ENCODE peak calls at places on chromosome X, in ten cellular contexts. A is ovary, G is tibial nerve, W is sigmoid colon, N is adrenal gland, E is transverse colon, H is lower leg skin, X is upper lobe of left lung, P is IMR-90, Q is testis. I is an unnamed sample.

GRCh38 chrX:119201570-119201969 is 34.5 kb upstream of the PGRMC1 start:
- DNase-seq in A (no peak), G (no peak), W (no peak), N (no peak), E (no peak), H (no peak), X (no peak), P (peak), Q (no peak), I (no peak)

GRCh38 chrX:15985937-15986336 is 131.3 kb upstream of the AP1S2 start:
- DNase-seq in A (no peak), G (no peak), W (no peak), N (no peak), E (no peak), H (no peak), X (no peak), P (no peak), Q (no peak), I (no peak)

GRCh38 chrX:31166416-31166815 is 94.6 kb upstream of the FTHL17 start:
- DNase-seq in A (no peak), G (no peak), W (no peak), N (no peak), E (no peak), H (no peak), X (no peak), P (no peak), Q (no peak), I (no peak)

GRCh38 chrX:109270580-109271484 is 211.1 kb downstream of the GUCY2F start:
- DNase-seq in A (no peak), G (no peak), W (no peak), N (no peak), E (peak), H (peak), X (no peak), P (no peak), Q (no peak), I (no peak)

GRCh38 chrX:152926279-152926678 is 28.4 kb downstream of the ZNF185 start:
- DNase-seq in A (peak), G (no peak), W (no peak), N (peak), E (peak), H (no peak), X (no peak), P (peak), Q (peak), I (peak)

GRCh38 chrX:109638158-109638557 is 13.2 kb upstream of the KCNE5 start:
- DNase-seq in A (no peak), G (no peak), W (no peak), N (no peak), E (no peak), H (no peak), X (no peak), P (no peak), Q (no peak), I (no peak)

GRCh38 chrX:21865436-21865835 is 9.6 kb downstream of the YY2 start:
- DNase-seq in A (no peak), G (no peak), W (no peak), N (no peak), E (no peak), H (no peak), X (no peak), P (peak), Q (no peak), I (no peak)

GRCh38 chrX:39397561-39398200 is 596.4 kb downstream of the MID1IP1 start:
- DNase-seq in A (no peak), G (no peak), W (no peak), N (no peak), E (no peak), H (no peak), X (peak), P (no peak), Q (no peak), I (no peak)

GRCh38 chrX:35890699-35891098 is 28.8 kb upstream of the CFAP47 start:
- DNase-seq in A (no peak), G (no peak), W (no peak), N (peak), E (peak), H (peak), X (no peak), P (peak), Q (peak), I (no peak)

GRCh38 chrX:19557816-19558215 is 42.5 kb upstream of the MAP3K15 start:
- DNase-seq in A (no peak), G (no peak), W (no peak), N (no peak), E (no peak), H (no peak), X (no peak), P (peak), Q (no peak), I (no peak)

GRCh38 chrX:19556202-19556601 is 40.9 kb upstream of the MAP3K15 start:
- DNase-seq in A (no peak), G (no peak), W (no peak), N (no peak), E (no peak), H (no peak), X (no peak), P (no peak), Q (no peak), I (no peak)

GRCh38 chrX:19555236-19555635 is 39.9 kb upstream of the MAP3K15 start:
- DNase-seq in A (no peak), G (no peak), W (no peak), N (no peak), E (no peak), H (no peak), X (no peak), P (no peak), Q (no peak), I (no peak)

GRCh38 chrX:19554786-19555185 is 39.5 kb upstream of the MAP3K15 start:
- DNase-seq in A (no peak), G (no peak), W (no peak), N (no peak), E (no peak), H (no peak), X (no peak), P (peak), Q (no peak), I (no peak)

DNA sequence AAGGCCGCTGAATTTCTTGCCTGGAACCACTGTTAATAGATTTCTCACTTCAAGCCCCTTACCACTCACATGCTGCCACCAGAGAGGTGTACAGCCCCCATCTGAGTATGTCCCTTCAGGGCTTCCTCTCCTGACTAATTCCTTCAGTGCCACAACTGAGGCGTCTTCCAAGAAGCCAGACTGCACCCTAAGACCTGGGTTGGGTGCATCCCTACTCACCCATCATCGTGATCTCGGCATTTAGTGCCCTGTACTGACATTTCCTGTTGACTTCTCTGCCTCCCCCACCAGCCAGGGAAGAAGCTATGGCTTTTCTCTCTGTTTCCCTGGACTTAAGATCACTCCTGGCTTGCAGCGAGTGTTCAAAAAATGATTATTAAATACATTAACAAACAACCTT is 40.4 kb upstream of the MAP3K15 start:
- DNase-seq in A (no peak), G (no peak), W (no peak), N (no peak), E (no peak), H (no peak), X (no peak), P (no peak), Q (no peak), I (no peak)
- TF ChIP-seq POLR2A in A (no peak), G (no peak), W (no peak), N (no peak), E (no peak), H (no peak), X (no peak), P (no peak), Q (no peak), I (no peak)

GRCh38 chrX:52262195-52262546 is 77.5 kb downstream of the MAGED4 start:
- DNase-seq in A (no peak), G (no peak), W (no peak), N (no peak), E (no peak), H (no peak), X (no peak), P (no peak), Q (no peak), I (no peak)

GRCh38 chrX:52265713-52266112 is 81.0 kb downstream of the MAGED4 start:
- DNase-seq in A (no peak), G (no peak), W (no peak), N (no peak), E (no peak), H (no peak), X (no peak), P (no peak), Q (no peak), I (no peak)

GRCh38 chrX:52261125-52261462 is 76.4 kb downstream of the MAGED4 start:
- DNase-seq in A (no peak), G (no peak), W (no peak), N (no peak), E (no peak), H (no peak), X (no peak), P (no peak), Q (no peak), I (no peak)

GRCh38 chrX:52263417-52263816 is 78.7 kb downstream of the MAGED4 start:
- DNase-seq in A (no peak), G (no peak), W (no peak), N (no peak), E (no peak), H (no peak), X (no peak), P (no peak), Q (no peak), I (no peak)

DNA sequence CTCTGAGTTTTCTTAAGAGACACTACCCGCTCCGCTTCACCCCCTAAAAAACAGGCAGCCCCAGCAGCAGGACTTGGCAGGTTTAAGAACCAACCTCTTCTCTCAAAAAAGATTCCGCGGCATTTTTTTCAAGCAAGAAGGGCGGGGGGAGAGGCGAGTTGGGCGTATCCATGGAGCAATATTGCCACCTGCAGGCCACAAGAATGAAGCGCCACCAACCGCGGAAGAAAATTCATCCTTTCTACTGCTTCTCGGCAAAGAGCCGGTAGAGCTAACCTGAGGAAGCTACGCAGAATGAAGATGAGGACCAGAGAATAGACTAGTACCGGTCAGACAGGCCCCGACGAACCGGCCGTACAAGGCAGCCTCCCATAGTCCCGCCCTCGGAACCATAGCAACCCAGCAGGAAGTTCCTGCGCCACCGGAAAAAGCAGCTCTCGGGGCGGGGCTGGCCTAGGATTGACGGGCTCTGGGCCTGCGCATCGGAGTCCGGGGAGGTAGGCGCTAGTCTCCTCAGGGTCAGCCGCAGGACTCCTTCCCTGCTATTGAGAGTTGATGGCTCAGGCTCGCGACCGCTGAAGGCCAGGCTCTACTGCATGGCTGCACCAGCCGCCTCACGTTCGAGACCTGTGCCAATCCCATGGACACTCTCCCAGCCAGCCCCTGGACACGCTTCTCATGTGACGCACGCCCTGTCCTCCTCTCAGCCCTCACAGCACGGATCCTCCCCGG is 76.9 kb downstream of the MAGED4 start:
- DNase-seq in A (peak), G (peak), W (peak), N (peak), E (peak), H (peak), X (peak), P (peak), Q (peak), I (peak)
- TF ChIP-seq POLR2A in A (no peak), G (peak), W (no peak), N (peak), E (peak), H (no peak), X (no peak), P (no peak), Q (no peak), I (no peak)

GRCh38 chrX:70554523-70554922 is 109.9 kb downstream of the DLG3 start:
- DNase-seq in A (no peak), G (no peak), W (no peak), N (no peak), E (no peak), H (no peak), X (no peak), P (peak), Q (no peak), I (no peak)
- TF ChIP-seq POLR2A in A (no peak), G (no peak), W (no peak), N (no peak), E (no peak), H (no peak), X (no peak), P (no peak), Q (no peak), I (no peak)

GRCh38 chrX:101386542-101386885 is 523 bp upstream of the BTK start:
- DNase-seq in A (no peak), G (no peak), W (no peak), N (no peak), E (no peak), H (no peak), X (no peak), P (no peak), Q (no peak), I (no peak)
- TF ChIP-seq POLR2A in A (no peak), G (no peak), W (no peak), N (no peak), E (no peak), H (no peak), X (no peak), P (no peak), Q (no peak), I (no peak)

GRCh38 chrX:123764967-123765871 is 32.4 kb upstream of the THOC2 start:
- DNase-seq in A (peak), G (peak), W (peak), N (peak), E (peak), H (peak), X (peak), P (peak), Q (peak), I (peak)
- TF ChIP-seq POLR2A in A (no peak), G (no peak), W (no peak), N (no peak), E (no peak), H (no peak), X (no peak), P (no peak), Q (no peak), I (no peak)

GRCh38 chrX:71364221-71364620 is 1.9 kb upstream of the TAF1 start:
- DNase-seq in A (peak), G (no peak), W (no peak), N (no peak), E (no peak), H (no peak), X (no peak), P (no peak), Q (no peak), I (no peak)

GRCh38 chrX:71365356-71365875 is 741 bp upstream of the TAF1 start:
- DNase-seq in A (no peak), G (no peak), W (no peak), N (no peak), E (no peak), H (no peak), X (no peak), P (no peak), Q (no peak), I (no peak)

GRCh38 chrX:71365876-71366673 is at the start of gene TAF1:
- DNase-seq in A (peak), G (peak), W (peak), N (peak), E (peak), H (peak), X (peak), P (peak), Q (peak), I (peak)

GRCh38 chrX:71367396-71367795 is 1.2 kb downstream of the TAF1 start:
- DNase-seq in A (no peak), G (no peak), W (no peak), N (peak), E (no peak), H (no peak), X (no peak), P (no peak), Q (no peak), I (no peak)

GRCh38 chrX:71366674-71367256 is 608 bp downstream of the TAF1 start:
- DNase-seq in A (no peak), G (no peak), W (no peak), N (peak), E (peak), H (no peak), X (peak), P (peak), Q (peak), I (no peak)
- TF ChIP-seq POLR2A in A (no peak), G (no peak), W (no peak), N (no peak), E (no peak), H (no peak), X (peak), P (peak), Q (no peak), I (no peak)

GRCh38 chrX:45479196-45479834 is 278.6 kb upstream of the DIPK2B start:
- DNase-seq in A (no peak), G (no peak), W (no peak), N (no peak), E (no peak), H (no peak), X (no peak), P (peak), Q (no peak), I (no peak)

GRCh38 chrX:45485682-45486081 is 285.0 kb upstream of the DIPK2B start:
- DNase-seq in A (no peak), G (no peak), W (no peak), N (peak), E (no peak), H (no peak), X (no peak), P (no peak), Q (no peak), I (no peak)

GRCh38 chrX:45479835-45480422 is 279.3 kb upstream of the DIPK2B start:
- DNase-seq in A (no peak), G (no peak), W (no peak), N (no peak), E (no peak), H (no peak), X (no peak), P (peak), Q (no peak), I (no peak)
- TF ChIP-seq POLR2A in A (no peak), G (no peak), W (no peak), N (no peak), E (no peak), H (no peak), X (no peak), P (no peak), Q (no peak), I (no peak)

DNA sequence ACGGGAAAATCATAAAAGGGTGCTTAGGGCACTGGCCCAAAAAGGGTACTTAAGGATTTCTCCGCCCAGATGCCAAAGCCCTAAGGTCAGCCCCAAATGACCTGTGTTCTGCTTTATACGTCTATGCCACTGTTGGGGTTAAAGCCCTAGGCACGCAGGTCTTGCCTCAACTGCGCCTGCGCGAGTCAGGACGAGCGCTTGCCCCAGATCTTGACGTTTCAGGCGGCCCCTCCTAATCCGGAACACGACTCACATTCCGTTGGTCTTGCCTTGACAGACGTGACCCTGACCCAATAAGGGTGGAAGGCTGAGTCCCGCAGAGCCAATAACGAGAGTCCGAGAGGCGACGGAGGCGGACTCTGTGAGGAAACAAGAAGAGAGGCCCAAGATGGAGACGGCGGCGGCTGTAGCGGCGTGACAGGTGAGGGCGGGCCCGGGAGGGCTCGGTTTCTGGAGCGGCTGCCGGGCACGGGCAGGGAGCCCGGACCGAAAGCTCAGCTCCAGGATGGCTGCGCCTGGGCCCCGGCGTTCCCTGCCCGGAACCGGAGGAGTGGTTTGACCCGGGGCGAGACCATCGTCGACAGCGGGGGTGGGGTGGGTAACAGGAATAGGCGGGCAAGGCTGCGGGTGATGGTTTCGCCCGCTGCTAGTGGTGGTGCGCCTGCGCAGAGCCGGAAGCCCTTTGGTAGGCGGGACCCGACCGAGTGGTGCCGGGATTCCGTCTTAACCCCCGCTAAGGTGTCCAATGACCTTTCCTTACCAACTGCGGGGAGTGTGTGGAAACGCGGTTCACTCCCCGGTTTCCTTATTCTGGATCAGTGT is at the start of gene ARAF:
- DNase-seq in A (peak), G (peak), W (peak), N (peak), E (peak), H (peak), X (peak), P (peak), Q (peak), I (peak)
- TF ChIP-seq POLR2A in A (peak), G (no peak), W (no peak), N (peak), E (peak), H (peak), X (peak), P (peak), Q (no peak), I (no peak)

GRCh38 chrX:78944351-78944750 is 840 bp upstream of the P2RY10 start:
- DNase-seq in A (no peak), G (no peak), W (no peak), N (no peak), E (no peak), H (no peak), X (no peak), P (no peak), Q (no peak), I (no peak)
- TF ChIP-seq POLR2A in A (no peak), G (no peak), W (no peak), N (no peak), E (no peak), H (no peak), X (no peak), P (no peak), Q (no peak), I (no peak)